ENCODE peak calls at places on chromosomes 16 and 17, in nine cellular contexts. One of them, this sample, is unnamed. For H3K4me1, the result is how much of the 10 kb centered on the place peaks cover.

GRCh38 chr17:45812102-45812501 is 28.0 kb downstream of the CRHR1 start:
- DNase-seq in neural progenitor cell: peak
- DNase-seq in adrenal gland: no peak
- DNase-seq in colonic mucosa: no peak
- DNase-seq in esophagus muscularis mucosa: no peak
- DNase-seq in tibial artery: no peak
- DNase-seq in lower lobe of right lung: no peak
- DNase-seq in mesendoderm: peak
- DNase-seq in IMR-90: no peak
- DNase-seq in this sample: no peak

GRCh38 chr17:80981062-80981902 is 10.4 kb upstream of the CHMP6 start:
- DNase-seq in neural progenitor cell: peak
- DNase-seq in adrenal gland: no peak
- DNase-seq in colonic mucosa: no peak
- DNase-seq in esophagus muscularis mucosa: no peak
- DNase-seq in tibial artery: no peak
- DNase-seq in lower lobe of right lung: no peak
- DNase-seq in mesendoderm: peak
- DNase-seq in IMR-90: no peak
- DNase-seq in this sample: no peak

GRCh38 chr16:86389566-86390328 is 120.6 kb upstream of the FOXF1 start:
- DNase-seq in neural progenitor cell: no peak
- DNase-seq in adrenal gland: peak
- DNase-seq in colonic mucosa: no peak
- DNase-seq in esophagus muscularis mucosa: no peak
- DNase-seq in tibial artery: no peak
- DNase-seq in lower lobe of right lung: no peak
- DNase-seq in mesendoderm: no peak
- DNase-seq in IMR-90: no peak
- DNase-seq in this sample: no peak

GRCh38 chr17:7884581-7885356 is 3.8 kb upstream of the CHD3 start:
- DNase-seq in neural progenitor cell: peak
- DNase-seq in adrenal gland: no peak
- DNase-seq in colonic mucosa: no peak
- DNase-seq in esophagus muscularis mucosa: no peak
- DNase-seq in tibial artery: no peak
- DNase-seq in lower lobe of right lung: no peak
- DNase-seq in mesendoderm: no peak
- DNase-seq in IMR-90: no peak
- DNase-seq in this sample: peak

GRCh38 chr16:70437582-70438324 is 1.1 kb downstream of the ST3GAL2 start:
- DNase-seq in neural progenitor cell: peak
- DNase-seq in adrenal gland: peak
- DNase-seq in colonic mucosa: no peak
- DNase-seq in esophagus muscularis mucosa: no peak
- DNase-seq in tibial artery: no peak
- DNase-seq in lower lobe of right lung: no peak
- DNase-seq in mesendoderm: peak
- DNase-seq in IMR-90: peak
- DNase-seq in this sample: no peak

GRCh38 chr16:50254072-50254471 is 12.3 kb upstream of the ADCY7 start:
- DNase-seq in neural progenitor cell: no peak
- DNase-seq in adrenal gland: no peak
- DNase-seq in colonic mucosa: no peak
- DNase-seq in esophagus muscularis mucosa: no peak
- DNase-seq in tibial artery: no peak
- DNase-seq in lower lobe of right lung: no peak
- DNase-seq in mesendoderm: no peak
- DNase-seq in IMR-90: no peak
- DNase-seq in this sample: no peak

GRCh38 chr17:18319604-18320256 is 4.6 kb downstream of the SMCR8 start:
- DNase-seq in neural progenitor cell: peak
- DNase-seq in adrenal gland: peak
- DNase-seq in colonic mucosa: no peak
- DNase-seq in esophagus muscularis mucosa: no peak
- DNase-seq in tibial artery: no peak
- DNase-seq in lower lobe of right lung: no peak
- DNase-seq in mesendoderm: peak
- DNase-seq in IMR-90: peak
- DNase-seq in this sample: no peak

GRCh38 chr16:86481607-86482006 is 28.7 kb upstream of the FOXF1 start:
- DNase-seq in neural progenitor cell: no peak
- DNase-seq in adrenal gland: no peak
- DNase-seq in colonic mucosa: no peak
- DNase-seq in esophagus muscularis mucosa: no peak
- DNase-seq in tibial artery: no peak
- DNase-seq in lower lobe of right lung: no peak
- DNase-seq in mesendoderm: no peak
- DNase-seq in IMR-90: no peak
- DNase-seq in this sample: no peak

GRCh38 chr17:15922586-15922985 is 22.3 kb upstream of the ADORA2B start:
- DNase-seq in neural progenitor cell: no peak
- DNase-seq in adrenal gland: no peak
- DNase-seq in colonic mucosa: no peak
- DNase-seq in esophagus muscularis mucosa: no peak
- DNase-seq in tibial artery: no peak
- DNase-seq in lower lobe of right lung: no peak
- DNase-seq in mesendoderm: no peak
- DNase-seq in IMR-90: no peak
- DNase-seq in this sample: no peak

GRCh38 chr17:20174588-20175265 is 165.6 kb downstream of the SPECC1 start:
- DNase-seq in neural progenitor cell: no peak
- DNase-seq in adrenal gland: no peak
- DNase-seq in colonic mucosa: no peak
- DNase-seq in esophagus muscularis mucosa: no peak
- DNase-seq in tibial artery: no peak
- DNase-seq in lower lobe of right lung: no peak
- DNase-seq in mesendoderm: no peak
- DNase-seq in IMR-90: peak
- DNase-seq in this sample: no peak

GRCh38 chr17:1186923-1187771 is 7.4 kb upstream of the ABR start:
- DNase-seq in neural progenitor cell: peak
- DNase-seq in adrenal gland: peak
- DNase-seq in colonic mucosa: peak
- DNase-seq in esophagus muscularis mucosa: peak
- DNase-seq in tibial artery: peak
- DNase-seq in lower lobe of right lung: peak
- DNase-seq in mesendoderm: peak
- DNase-seq in IMR-90: peak
- DNase-seq in this sample: peak

DNA sequence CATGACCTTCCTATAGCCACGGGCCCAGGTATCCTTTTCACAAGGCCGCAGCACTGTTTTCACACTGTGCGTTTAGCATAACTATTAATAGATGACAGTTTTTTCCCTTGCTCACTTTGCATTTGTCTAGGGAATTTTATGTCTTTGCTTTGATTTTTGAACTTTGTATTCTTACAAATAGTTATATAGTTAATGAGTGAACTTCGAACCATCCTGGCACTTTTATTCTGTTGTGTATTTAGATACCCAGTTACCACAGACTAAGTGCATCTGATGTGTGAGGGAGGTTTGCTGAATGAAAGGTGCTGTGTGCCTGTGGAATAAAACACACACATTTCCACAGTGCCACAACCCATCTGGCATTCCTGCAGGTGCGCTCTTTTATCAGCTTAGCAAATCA is 37.4 kb downstream of the USP10 start:
- DNase-seq in neural progenitor cell: no peak
- DNase-seq in adrenal gland: no peak
- DNase-seq in colonic mucosa: no peak
- DNase-seq in esophagus muscularis mucosa: no peak
- DNase-seq in tibial artery: no peak
- DNase-seq in lower lobe of right lung: no peak
- DNase-seq in mesendoderm: no peak
- DNase-seq in IMR-90: no peak
- DNase-seq in this sample: no peak
- H3K4me1 ChIP-seq in neural progenitor cell: under half
- H3K4me1 ChIP-seq in adrenal gland: under half
- H3K4me1 ChIP-seq in colonic mucosa: under half
- H3K4me1 ChIP-seq in esophagus muscularis mucosa: half or more
- H3K4me1 ChIP-seq in tibial artery: under half
- H3K4me1 ChIP-seq in lower lobe of right lung: half or more
- H3K4me1 ChIP-seq in mesendoderm: under half
- H3K4me1 ChIP-seq in IMR-90: under half
- H3K4me1 ChIP-seq in this sample: half or more

GRCh38 chr17:74979408-74980146 is 7.0 kb upstream of the HID1 start:
- DNase-seq in neural progenitor cell: no peak
- DNase-seq in adrenal gland: no peak
- DNase-seq in colonic mucosa: no peak
- DNase-seq in esophagus muscularis mucosa: no peak
- DNase-seq in tibial artery: no peak
- DNase-seq in lower lobe of right lung: no peak
- DNase-seq in mesendoderm: no peak
- DNase-seq in IMR-90: no peak
- DNase-seq in this sample: no peak

GRCh38 chr17:74977802-74978201 is 5.2 kb upstream of the HID1 start:
- DNase-seq in neural progenitor cell: no peak
- DNase-seq in adrenal gland: no peak
- DNase-seq in colonic mucosa: no peak
- DNase-seq in esophagus muscularis mucosa: no peak
- DNase-seq in tibial artery: no peak
- DNase-seq in lower lobe of right lung: no peak
- DNase-seq in mesendoderm: no peak
- DNase-seq in IMR-90: no peak
- DNase-seq in this sample: no peak

GRCh38 chr17:74975943-74976342 is 3.4 kb upstream of the HID1 start:
- DNase-seq in neural progenitor cell: no peak
- DNase-seq in adrenal gland: no peak
- DNase-seq in colonic mucosa: no peak
- DNase-seq in esophagus muscularis mucosa: no peak
- DNase-seq in tibial artery: no peak
- DNase-seq in lower lobe of right lung: no peak
- DNase-seq in mesendoderm: no peak
- DNase-seq in IMR-90: no peak
- DNase-seq in this sample: no peak

GRCh38 chr17:74981318-74981978 is 6.0 kb upstream of the CDR2L start:
- DNase-seq in neural progenitor cell: no peak
- DNase-seq in adrenal gland: no peak
- DNase-seq in colonic mucosa: no peak
- DNase-seq in esophagus muscularis mucosa: no peak
- DNase-seq in tibial artery: no peak
- DNase-seq in lower lobe of right lung: no peak
- DNase-seq in mesendoderm: no peak
- DNase-seq in IMR-90: no peak
- DNase-seq in this sample: no peak

DNA sequence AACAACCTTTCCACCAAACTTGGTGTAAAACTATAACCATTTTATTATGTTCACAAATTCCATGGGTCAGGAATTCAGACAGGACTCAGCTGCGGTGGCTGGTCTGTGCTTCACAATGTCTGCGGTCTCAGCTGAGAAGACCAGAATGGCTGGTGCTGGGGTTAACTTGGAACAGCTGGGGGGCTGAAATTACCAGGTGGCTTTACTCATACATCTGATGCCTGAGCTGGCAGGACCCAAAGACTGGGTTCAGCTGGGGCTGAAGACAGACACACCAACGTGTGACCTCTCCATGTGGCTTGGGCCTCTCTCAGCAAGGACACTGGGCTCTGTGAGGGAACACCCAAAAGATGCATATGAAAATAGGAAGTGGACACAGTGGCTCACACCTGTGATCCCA is 5.7 kb upstream of the HID1 start:
- DNase-seq in neural progenitor cell: no peak
- DNase-seq in adrenal gland: no peak
- DNase-seq in colonic mucosa: no peak
- DNase-seq in esophagus muscularis mucosa: no peak
- DNase-seq in tibial artery: no peak
- DNase-seq in lower lobe of right lung: no peak
- DNase-seq in mesendoderm: no peak
- DNase-seq in IMR-90: no peak
- DNase-seq in this sample: no peak
- H3K4me1 ChIP-seq in neural progenitor cell: under half
- H3K4me1 ChIP-seq in adrenal gland: under half
- H3K4me1 ChIP-seq in colonic mucosa: under half
- H3K4me1 ChIP-seq in esophagus muscularis mucosa: under half
- H3K4me1 ChIP-seq in tibial artery: under half
- H3K4me1 ChIP-seq in lower lobe of right lung: under half
- H3K4me1 ChIP-seq in mesendoderm: under half
- H3K4me1 ChIP-seq in IMR-90: under half
- H3K4me1 ChIP-seq in this sample: under half

GRCh38 chr16:67477960-67478554 is 2.9 kb downstream of the ATP6V0D1 start:
- DNase-seq in neural progenitor cell: no peak
- DNase-seq in adrenal gland: no peak
- DNase-seq in colonic mucosa: no peak
- DNase-seq in esophagus muscularis mucosa: no peak
- DNase-seq in tibial artery: no peak
- DNase-seq in lower lobe of right lung: no peak
- DNase-seq in mesendoderm: no peak
- DNase-seq in IMR-90: no peak
- DNase-seq in this sample: no peak
- H3K4me1 ChIP-seq in neural progenitor cell: under half
- H3K4me1 ChIP-seq in adrenal gland: under half
- H3K4me1 ChIP-seq in colonic mucosa: under half
- H3K4me1 ChIP-seq in esophagus muscularis mucosa: half or more
- H3K4me1 ChIP-seq in tibial artery: under half
- H3K4me1 ChIP-seq in lower lobe of right lung: half or more
- H3K4me1 ChIP-seq in mesendoderm: under half
- H3K4me1 ChIP-seq in IMR-90: under half
- H3K4me1 ChIP-seq in this sample: under half

GRCh38 chr17:46916211-46916610 is 6.7 kb upstream of the GOSR2 start:
- DNase-seq in neural progenitor cell: no peak
- DNase-seq in adrenal gland: no peak
- DNase-seq in colonic mucosa: no peak
- DNase-seq in esophagus muscularis mucosa: no peak
- DNase-seq in tibial artery: no peak
- DNase-seq in lower lobe of right lung: no peak
- DNase-seq in mesendoderm: no peak
- DNase-seq in IMR-90: peak
- DNase-seq in this sample: no peak

GRCh38 chr17:46917041-46917440 is 5.9 kb upstream of the GOSR2 start:
- DNase-seq in neural progenitor cell: no peak
- DNase-seq in adrenal gland: no peak
- DNase-seq in colonic mucosa: no peak
- DNase-seq in esophagus muscularis mucosa: no peak
- DNase-seq in tibial artery: no peak
- DNase-seq in lower lobe of right lung: no peak
- DNase-seq in mesendoderm: no peak
- DNase-seq in IMR-90: no peak
- DNase-seq in this sample: no peak

GRCh38 chr17:46915596-46915995 is 7.4 kb upstream of the GOSR2 start:
- DNase-seq in neural progenitor cell: no peak
- DNase-seq in adrenal gland: no peak
- DNase-seq in colonic mucosa: no peak
- DNase-seq in esophagus muscularis mucosa: no peak
- DNase-seq in tibial artery: no peak
- DNase-seq in lower lobe of right lung: no peak
- DNase-seq in mesendoderm: no peak
- DNase-seq in IMR-90: no peak
- DNase-seq in this sample: no peak

GRCh38 chr17:46917516-46917915 is 5.4 kb upstream of the GOSR2 start:
- DNase-seq in neural progenitor cell: no peak
- DNase-seq in adrenal gland: no peak
- DNase-seq in colonic mucosa: no peak
- DNase-seq in esophagus muscularis mucosa: no peak
- DNase-seq in tibial artery: no peak
- DNase-seq in lower lobe of right lung: no peak
- DNase-seq in mesendoderm: no peak
- DNase-seq in IMR-90: no peak
- DNase-seq in this sample: no peak

DNA sequence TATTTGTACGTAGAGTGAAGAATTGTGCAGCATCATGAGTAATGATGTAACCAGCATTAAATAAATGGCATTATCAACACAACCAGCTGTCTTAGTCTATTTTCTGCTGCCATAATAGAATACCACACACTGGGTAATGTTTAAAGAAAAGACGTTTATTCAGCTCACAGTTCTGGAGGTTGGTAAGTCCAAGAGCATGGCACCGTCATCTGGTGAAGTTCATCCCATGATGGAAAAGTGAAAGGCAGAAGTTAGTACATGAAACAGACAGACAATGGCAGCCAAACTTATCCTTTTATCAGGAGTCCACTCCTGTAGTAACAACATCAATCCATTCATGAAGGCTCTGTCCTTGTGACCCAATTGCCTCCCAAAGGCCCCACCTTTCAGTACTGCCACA is 6.3 kb upstream of the GOSR2 start:
- DNase-seq in neural progenitor cell: no peak
- DNase-seq in adrenal gland: no peak
- DNase-seq in colonic mucosa: no peak
- DNase-seq in esophagus muscularis mucosa: no peak
- DNase-seq in tibial artery: no peak
- DNase-seq in lower lobe of right lung: no peak
- DNase-seq in mesendoderm: no peak
- DNase-seq in IMR-90: no peak
- DNase-seq in this sample: no peak
- H3K4me1 ChIP-seq in neural progenitor cell: under half
- H3K4me1 ChIP-seq in adrenal gland: under half
- H3K4me1 ChIP-seq in colonic mucosa: under half
- H3K4me1 ChIP-seq in esophagus muscularis mucosa: under half
- H3K4me1 ChIP-seq in tibial artery: under half
- H3K4me1 ChIP-seq in lower lobe of right lung: under half
- H3K4me1 ChIP-seq in mesendoderm: under half
- H3K4me1 ChIP-seq in IMR-90: under half
- H3K4me1 ChIP-seq in this sample: under half

This sample was measured in Peyer's patch.